ENCODE peak calls at places on chromosomes 3 and 15, in four cellular contexts. G is dorsolateral prefrontal cortex, L is GM12892, V is activated T-cell treated with anti-CD3 and anti-CD28 coated beads for 48 hours. X is an unnamed sample.

GRCh38 chr3:57942872-57943283 is 65.3 kb upstream of the FLNB start:
- DNase-seq in G (peak), L (no peak), V (no peak), X (peak)

GRCh38 chr3:77605308-77605707 is 565.4 kb downstream of the ROBO2 start:
- DNase-seq in G (no peak), L (no peak), V (no peak), X (no peak)

GRCh38 chr15:57038040-57038439 is 119.6 kb downstream of the TCF12 start:
- DNase-seq in G (no peak), L (no peak), V (no peak), X (no peak)

GRCh38 chr3:48543271-48543866 is 13.2 kb downstream of the PFKFB4 start:
- DNase-seq in G (no peak), L (no peak), V (no peak), X (no peak)

GRCh38 chr3:37996785-37997301 is 6.3 kb downstream of the VILL start:
- DNase-seq in G (peak), L (no peak), V (peak), X (peak)

GRCh38 chr3:179801831-179802230 is 149.0 kb downstream of the USP13 start:
- DNase-seq in G (no peak), L (no peak), V (no peak), X (no peak)

GRCh38 chr15:92624401-92624991 is 31.1 kb downstream of the FAM174B start:
- DNase-seq in G (no peak), L (no peak), V (no peak), X (no peak)

GRCh38 chr15:65856821-65857455 is 12.4 kb upstream of the RAB11A start:
- DNase-seq in G (peak), L (peak), V (peak), X (peak)

GRCh38 chr3:112639451-112640332 is 1.3 kb downstream of the CCDC80 start:
- DNase-seq in G (no peak), L (no peak), V (no peak), X (no peak)

GRCh38 chr15:38868326-38869114 is 303.9 kb upstream of the RASGRP1 start:
- DNase-seq in G (no peak), L (no peak), V (no peak), X (no peak)

GRCh38 chr3:120093923-120094775 is at the start of gene GSK3B:
- DNase-seq in G (peak), L (peak), V (peak), X (peak)

GRCh38 chr3:171457263-171458055 is 2.7 kb downstream of the TNIK start:
- DNase-seq in G (peak), L (no peak), V (no peak), X (no peak)

GRCh38 chr15:65416845-65417416 is 5.8 kb downstream of the IGDCC4 start:
- DNase-seq in G (no peak), L (no peak), V (no peak), X (no peak)

GRCh38 chr15:42273900-42274692 is 863 bp upstream of the TMEM87A start:
- DNase-seq in G (peak), L (peak), V (peak), X (peak)

GRCh38 chr3:62604301-62604700 is 231.0 kb upstream of the FEZF2 start:
- DNase-seq in G (no peak), L (no peak), V (no peak), X (no peak)

GRCh38 chr3:24683511-24684384 is 189.1 kb upstream of the THRB start:
- DNase-seq in G (no peak), L (no peak), V (no peak), X (no peak)

GRCh38 chr3:9141903-9142302 is 107.5 kb downstream of the SRGAP3 start:
- DNase-seq in G (peak), L (no peak), V (no peak), X (no peak)

X was measured in left lung.